ENCODE peak calls at places on chromosomes 4 and X, in five cellular contexts. I is H1, G is HepG2, W is GM12891, S is K562. K is an unnamed sample.

GRCh38 chr4:127604949-127605709 is 27.6 kb upstream of the INTU start:
- DNase-seq in S (no peak), I (peak; percentile 64), W (no peak), G (peak; percentile 29), K (no peak)

GRCh38 chr4:95728145-95728544 is 111.7 kb upstream of the PDHA2 start:
- DNase-seq in S (no peak), I (no peak), W (no peak), G (no peak), K (no peak)

GRCh38 chr4:20422398-20422797 is 170.7 kb downstream of the SLIT2 start:
- DNase-seq in G (peak; percentile 25), S (peak; percentile 42), I (peak; percentile 23), W (no peak), K (no peak)

GRCh38 chrX:154469114-154469513 is 10.0 kb downstream of the LAGE3 start:
- DNase-seq in S (no peak), G (no peak), I (no peak), W (no peak), K (no peak)

GRCh38 chr4:137156054-137156453 is 376.2 kb downstream of the PCDH18 start:
- DNase-seq in G (no peak), I (no peak), W (no peak), S (no peak), K (no peak)

GRCh38 chr4:125382995-125383394 is 68.2 kb downstream of the FAT4 start:
- DNase-seq in S (no peak), W (no peak), I (no peak), G (no peak), K (no peak)

GRCh38 chrX:18672008-18672407 is at the start of gene RS1:
- DNase-seq in I (no peak), W (no peak), G (no peak), S (no peak), K (no peak)

GRCh38 chrX:9184231-9184630 is 150.3 kb upstream of the FAM9B start:
- DNase-seq in I (no peak), G (no peak), W (no peak), S (no peak), K (no peak)

GRCh38 chr4:185774815-185775684 is 36.9 kb downstream of the SORBS2 start:
- DNase-seq in W (no peak), S (no peak), I (no peak), G (no peak), K (no peak)

GRCh38 chrX:30570505-30570904 is 7.1 kb downstream of the TASL start:
- DNase-seq in G (peak; percentile 2), W (no peak), S (peak; percentile 17), I (no peak), K (no peak)

GRCh38 chr4:119032921-119033685 is 102.5 kb upstream of the MYOZ2 start:
- DNase-seq in W (no peak), I (no peak), S (no peak), G (no peak), K (no peak)

GRCh38 chr4:138677212-138677611 is 338.4 kb upstream of the NOCT start:
- DNase-seq in S (no peak), G (peak; percentile 2), I (no peak), W (no peak), K (no peak)

GRCh38 chr4:31737419-31737818 is 1017.2 kb downstream of the PCDH7 start:
- DNase-seq in G (no peak), S (no peak), W (peak; percentile 2), I (no peak), K (no peak)
- TF ChIP-seq TAF1 in G (no peak), S (no peak), W (no peak), I (no peak), K (no peak)

GRCh38 chr4:54277691-54278090 is 48.6 kb downstream of the PDGFRA start:
- DNase-seq in G (no peak), I (no peak), W (peak; percentile 11), S (no peak), K (no peak)
- TF ChIP-seq POLR2AphosphoS5 in G (no peak), I (no peak), W (no peak), S (no peak), K (no peak)

GRCh38 chrX:10620121-10620699 is at the start of gene MID1:
- DNase-seq in W (no peak), S (no peak), I (no peak), G (no peak), K (no peak)
- TF ChIP-seq POLR2A in W (no peak), S (no peak), I (peak; percentile 80), G (no peak), K (no peak)

GRCh38 chrX:132022115-132022862 is 813 bp upstream of the STK26 start:
- DNase-seq in S (peak; percentile 8), I (no peak), G (peak; percentile 2), W (no peak), K (no peak)

GRCh38 chrX:132023896-132024386 is 839 bp downstream of the STK26 start:
- DNase-seq in G (no peak), I (peak; percentile 5), W (peak; percentile 12), S (peak; percentile 16), K (no peak)

GRCh38 chrX:132025085-132025484 is 2.0 kb downstream of the STK26 start:
- DNase-seq in I (no peak), G (peak; percentile 3), W (no peak), S (no peak), K (no peak)

GRCh38 chrX:132023117-132023895 is at the start of gene STK26:
- DNase-seq in G (peak; percentile 44), S (peak; percentile 79), W (peak; percentile 43), I (peak; percentile 27), K (peak; percentile 41)

DNA sequence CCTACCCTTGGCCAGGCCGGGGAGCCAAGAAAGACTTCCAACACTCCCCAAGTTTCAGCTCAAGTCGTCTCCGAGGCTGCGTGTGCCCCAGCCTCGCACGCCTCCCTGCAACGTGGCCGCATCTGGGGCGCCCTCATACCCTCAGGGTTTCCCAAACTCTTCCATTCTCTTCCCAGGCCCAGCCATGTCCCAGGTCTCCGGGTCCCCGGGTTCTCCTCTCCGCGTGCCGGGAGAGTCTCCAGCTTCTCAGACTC is 312 bp upstream of the STK26 start:
- DNase-seq in S (no peak), W (no peak), G (no peak), I (peak; percentile 3), K (no peak)
- TF ChIP-seq TAF1 in S (no peak), W (no peak), G (no peak), I (no peak), K (no peak)

GRCh38 chr4:164212714-164213113 is 541.2 kb upstream of the SMIM31 start:
- DNase-seq in G (no peak), S (no peak), I (no peak), W (no peak), K (no peak)
- TF ChIP-seq POLR2AphosphoS5 in G (no peak), S (no peak), I (no peak), W (no peak), K (no peak)

GRCh38 chr4:83281326-83281725 is 3.3 kb downstream of the COQ2 start:
- DNase-seq in S (no peak), I (no peak), W (no peak), G (no peak), K (no peak)

GRCh38 chr4:83282049-83282535 is 2.5 kb downstream of the COQ2 start:
- DNase-seq in W (no peak), S (peak; percentile 22), I (no peak), G (peak; percentile 53), K (no peak)

GRCh38 chr4:83285022-83285387 is 407 bp upstream of the COQ2 start:
- DNase-seq in G (no peak), I (no peak), W (no peak), S (no peak), K (no peak)

DNA sequence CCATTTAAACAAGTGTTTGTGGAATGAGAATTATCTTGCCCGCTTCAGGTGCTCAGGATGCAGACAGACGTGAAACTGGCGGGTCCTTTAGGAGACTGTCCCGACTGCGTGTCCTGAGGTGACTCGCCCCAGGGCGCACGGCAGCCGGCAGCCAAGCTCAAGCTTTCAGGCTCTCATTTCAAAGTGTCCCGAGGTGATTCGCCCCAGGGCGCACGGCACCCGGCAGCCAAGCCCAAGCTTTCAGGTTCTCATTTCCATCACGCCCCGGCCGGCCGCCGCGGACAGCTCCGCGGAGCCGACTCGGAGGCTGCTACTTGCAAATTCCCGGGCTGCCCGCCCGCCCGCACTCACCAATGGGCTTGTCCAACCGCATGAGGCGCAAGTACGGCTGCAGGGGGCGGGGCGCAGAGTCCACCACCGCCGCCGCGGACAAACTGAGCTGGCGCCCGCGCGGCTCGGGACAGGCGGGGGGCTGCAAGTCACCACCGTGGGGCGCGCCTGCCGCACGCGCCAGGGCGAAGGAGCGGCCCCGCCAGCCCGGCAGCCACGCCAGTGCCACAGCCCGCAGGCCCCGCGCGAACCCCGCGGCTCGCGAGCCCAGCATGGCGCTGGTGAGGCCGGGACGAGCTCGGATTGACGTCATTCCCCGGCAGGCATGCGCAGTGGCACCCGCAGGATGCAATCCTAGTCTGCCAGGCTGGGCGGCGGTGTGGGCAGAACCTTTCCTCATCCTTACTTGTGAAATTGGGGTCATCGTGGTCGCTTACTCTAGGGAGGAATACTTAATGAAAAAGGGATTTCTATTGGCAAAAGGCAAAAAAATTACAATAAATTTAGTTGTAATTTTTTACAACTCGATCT is at the start of gene COQ2:
- DNase-seq in W (peak; percentile 76), G (peak; percentile 86), I (peak; percentile 79), S (peak; percentile 93), K (peak; percentile 75)
- TF ChIP-seq POLR2A in W (peak; percentile 85), G (peak; percentile 83), I (peak; percentile 94), S (peak; percentile 85), K (peak; percentile 84)

K was measured in GM12892.